ENCODE peak calls at places on chromosomes 3 and 15, in five cellular contexts. W, C, J, E and V are unnamed samples.

GRCh38 chr3:38828681-38829080 is 12.7 kb upstream of the SCN10A start:
- DNase-seq in C (no peak), E (no peak), W (no peak), J (no peak), V (no peak)

GRCh38 chr15:25171111-25171811 is 216.5 kb downstream of the SNRPN start:
- DNase-seq in J (no peak), C (no peak), E (no peak), W (peak), V (no peak)

GRCh38 chr3:6601374-6601773 is 259.5 kb upstream of the GRM7 start:
- DNase-seq in W (no peak), C (no peak), E (no peak), J (no peak), V (no peak)

GRCh38 chr3:190225186-190225692 is 97.0 kb downstream of the CLDN1 start:
- DNase-seq in E (peak), J (no peak), W (no peak), C (peak), V (peak)

GRCh38 chr3:87197531-87197930 is 29.6 kb upstream of the CHMP2B start:
- DNase-seq in W (no peak), E (no peak), J (no peak), C (no peak), V (no peak)

GRCh38 chr15:38062679-38063078 is 128.2 kb downstream of the TMCO5A start:
- DNase-seq in J (no peak), C (no peak), W (no peak), E (no peak), V (no peak)

GRCh38 chr3:109825971-109826810 is 488.8 kb upstream of the DPPA4 start:
- DNase-seq in J (no peak), E (no peak), W (no peak), C (no peak), V (no peak)

GRCh38 chr15:25743909-25744275 is 119.2 kb downstream of the ATP10A start:
- DNase-seq in W (no peak), C (no peak), J (no peak), E (no peak), V (no peak)

GRCh38 chr3:43580181-43580580 is 41.6 kb downstream of the ANO10 start:
- DNase-seq in C (no peak), E (no peak), W (no peak), J (no peak), V (no peak)

GRCh38 chr3:184756151-184756681 is 44.4 kb upstream of the MAGEF1 start:
- DNase-seq in W (peak), C (no peak), J (no peak), E (no peak), V (no peak)

GRCh38 chr3:12237912-12238650 is 50.8 kb upstream of the PPARG start:
- DNase-seq in J (no peak), E (no peak), C (no peak), W (no peak), V (no peak)

GRCh38 chr15:83571820-83572707 is 81.9 kb upstream of the ADAMTSL3 start:
- DNase-seq in C (peak), J (no peak), E (peak), W (no peak), V (peak)

GRCh38 chr15:45378913-45379262 is 544 bp upstream of the GATM start:
- DNase-seq in J (no peak), E (no peak), C (peak), W (no peak), V (peak)

GRCh38 chr15:31383150-31383549 is 56.5 kb downstream of the KLF13 start:
- DNase-seq in W (no peak), J (no peak), E (no peak), C (no peak), V (no peak)

GRCh38 chr3:177335728-177336127 is 138.4 kb upstream of the TBL1XR1 start:
- DNase-seq in W (no peak), J (no peak), C (no peak), E (no peak), V (no peak)

GRCh38 chr3:172387728-172388127 is 60.5 kb downstream of the GHSR start:
- DNase-seq in E (no peak), C (no peak), W (no peak), J (no peak), V (no peak)

GRCh38 chr3:6281662-6282061 is 579.3 kb upstream of the GRM7 start:
- DNase-seq in E (no peak), W (no peak), J (no peak), C (no peak), V (no peak)